ENCODE peak calls at places on chromosome 12, in six cellular contexts. P is ovary, O is cardiac muscle cell, F is endodermal cell, L is astrocyte, X is hepatocyte. W is an unnamed sample.

GRCh38 chr12:50926415-50926814 is 25.9 kb upstream of the HIGD1C start:
- DNase-seq in P (no peak), O (no peak), F (no peak), L (no peak), X (no peak), W (no peak)

GRCh38 chr12:57845478-57846284 is 848 bp downstream of the CTDSP2 start:
- DNase-seq in P (peak; percentile 68), O (peak; percentile 88), F (peak; percentile 92), L (no peak), X (peak; percentile 88), W (peak; percentile 92)

GRCh38 chr12:7431993-7432685 is 11.8 kb downstream of the CD163L1 start:
- DNase-seq in P (no peak), O (no peak), F (no peak), L (no peak), X (no peak), W (no peak)

GRCh38 chr12:27814851-27815591 is 35.0 kb upstream of the MANSC4 start:
- DNase-seq in P (no peak), O (no peak), F (peak; percentile 28), L (no peak), X (no peak), W (no peak)

GRCh38 chr12:52187206-52187605 is 4.6 kb downstream of the KRT80 start:
- DNase-seq in P (no peak), O (no peak), F (no peak), L (no peak), X (no peak), W (no peak)

GRCh38 chr12:75480469-75480949 is at the start of gene GLIPR1:
- DNase-seq in P (peak; percentile 70), O (no peak), F (peak; percentile 56), L (peak; percentile 99), X (peak; percentile 64), W (peak; percentile 46)

GRCh38 chr12:71958056-71958455 is 19.4 kb downstream of the TPH2 start:
- DNase-seq in P (no peak), O (no peak), F (no peak), L (peak; percentile 53), X (no peak), W (no peak)

GRCh38 chr12:14256555-14257169 is 108.8 kb upstream of the ATF7IP start:
- DNase-seq in P (peak; percentile 75), O (peak; percentile 79), F (peak; percentile 91), L (peak; percentile 65), X (peak; percentile 82), W (peak; percentile 87)

GRCh38 chr12:32211769-32212156 is 105.1 kb downstream of the BICD1 start:
- DNase-seq in P (no peak), O (no peak), F (no peak), L (no peak), X (no peak), W (no peak)

GRCh38 chr12:47832263-47832933 is 12.7 kb upstream of the HDAC7 start:
- DNase-seq in P (no peak), O (no peak), F (no peak), L (no peak), X (no peak), W (no peak)

GRCh38 chr12:19198272-19198671 is 68.7 kb downstream of the PLEKHA5 start:
- DNase-seq in P (no peak), O (no peak), F (no peak), L (peak; percentile 82), X (peak; percentile 19), W (no peak)

GRCh38 chr12:111404362-111405148 is 1.2 kb upstream of the SH2B3 start:
- DNase-seq in P (no peak), O (no peak), F (peak; percentile 93), L (no peak), X (peak; percentile 71), W (peak; percentile 39)

GRCh38 chr12:94390130-94390485 is 69.6 kb downstream of the CEP83 start:
- DNase-seq in P (no peak), O (no peak), F (no peak), L (no peak), X (no peak), W (no peak)

GRCh38 chr12:104790296-104791125 is 167.6 kb downstream of the SLC41A2 start:
- DNase-seq in P (peak; percentile 35), O (peak; percentile 52), F (peak; percentile 92), L (no peak), X (peak; percentile 64), W (peak; percentile 26)

GRCh38 chr12:87444039-87444438 is 585.2 kb downstream of the C12orf50 start:
- DNase-seq in P (no peak), O (no peak), F (no peak), L (no peak), X (no peak), W (no peak)

GRCh38 chr12:129067482-129067881 is 214.2 kb downstream of the GLT1D1 start:
- DNase-seq in P (no peak), O (peak; percentile 12), F (peak; percentile 89), L (peak; percentile 4), X (peak; percentile 41), W (peak; percentile 14)

GRCh38 chr12:30626847-30627246 is 68.8 kb downstream of the IPO8 start:
- DNase-seq in P (no peak), O (no peak), F (no peak), L (no peak), X (no peak), W (no peak)

GRCh38 chr12:29578731-29579130 is 81.2 kb upstream of the OVCH1 start:
- DNase-seq in P (no peak), O (no peak), F (no peak), L (no peak), X (no peak), W (no peak)

GRCh38 chr12:42516573-42516972 is 73.0 kb downstream of the PRICKLE1 start:
- DNase-seq in P (no peak), O (no peak), F (no peak), L (no peak), X (no peak), W (no peak)

GRCh38 chr12:124603143-124603542 is 35.7 kb upstream of the NCOR2 start:
- DNase-seq in P (no peak), O (no peak), F (no peak), L (no peak), X (no peak), W (no peak)

GRCh38 chr12:70722584-70723343 is 85.5 kb upstream of the PTPRB start:
- DNase-seq in P (no peak), O (no peak), F (no peak), L (peak; percentile 43), X (no peak), W (no peak)

GRCh38 chr12:45409966-45410365 is 194.1 kb downstream of the ANO6 start:
- DNase-seq in P (peak; percentile 23), O (no peak), F (no peak), L (peak; percentile 89), X (no peak), W (no peak)

GRCh38 chr12:53676715-53677611 is 1.1 kb upstream of the ATP5MC2 start:
- DNase-seq in P (peak; percentile 71), O (peak; percentile 52), F (peak; percentile 89), L (no peak), X (peak; percentile 35), W (peak; percentile 43)

GRCh38 chr12:133190176-133190575 is 8.9 kb downstream of the ZNF268 start:
- DNase-seq in P (no peak), O (no peak), F (no peak), L (no peak), X (no peak), W (no peak)
- H3K9me3 ChIP-seq in P (peaks cover 9% of the 10 kb centered on the region), O (peaks cover 3% of the 10 kb centered on the region), F (peaks cover 100% of the 10 kb centered on the region), L (peaks cover 65% of the 10 kb centered on the region), X (peaks cover 78% of the 10 kb centered on the region), W (peaks cover 8% of the 10 kb centered on the region)

DNA sequence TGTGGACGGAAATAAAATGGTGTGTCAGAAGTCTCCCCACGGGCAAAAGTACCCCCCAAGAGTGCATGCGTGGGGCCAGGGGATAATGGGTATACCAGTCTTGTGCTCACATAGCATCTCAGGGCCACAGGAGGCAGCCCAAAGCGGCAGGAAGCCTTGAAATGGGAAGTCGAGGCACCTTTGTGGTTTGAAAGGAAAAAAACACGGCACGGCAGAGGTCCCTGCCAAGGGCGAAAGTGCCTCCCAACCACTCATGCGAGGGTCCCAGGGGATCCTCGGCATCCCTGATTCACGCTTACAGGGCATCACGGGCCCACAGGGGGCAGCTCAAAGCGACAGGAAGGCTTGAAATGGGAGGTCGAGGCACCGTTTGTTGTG is 583.2 kb downstream of the ALG10 start:
- DNase-seq in P (no peak), O (no peak), F (no peak), L (no peak), X (no peak), W (no peak)
- H3K9me3 ChIP-seq in P (no peaks in the 10 kb centered on the region), O (no peaks in the 10 kb centered on the region), F (peaks cover 22% of the 10 kb centered on the region), L (peaks cover 29% of the 10 kb centered on the region), X (no peaks in the 10 kb centered on the region), W (peaks cover 70% of the 10 kb centered on the region)

DNA sequence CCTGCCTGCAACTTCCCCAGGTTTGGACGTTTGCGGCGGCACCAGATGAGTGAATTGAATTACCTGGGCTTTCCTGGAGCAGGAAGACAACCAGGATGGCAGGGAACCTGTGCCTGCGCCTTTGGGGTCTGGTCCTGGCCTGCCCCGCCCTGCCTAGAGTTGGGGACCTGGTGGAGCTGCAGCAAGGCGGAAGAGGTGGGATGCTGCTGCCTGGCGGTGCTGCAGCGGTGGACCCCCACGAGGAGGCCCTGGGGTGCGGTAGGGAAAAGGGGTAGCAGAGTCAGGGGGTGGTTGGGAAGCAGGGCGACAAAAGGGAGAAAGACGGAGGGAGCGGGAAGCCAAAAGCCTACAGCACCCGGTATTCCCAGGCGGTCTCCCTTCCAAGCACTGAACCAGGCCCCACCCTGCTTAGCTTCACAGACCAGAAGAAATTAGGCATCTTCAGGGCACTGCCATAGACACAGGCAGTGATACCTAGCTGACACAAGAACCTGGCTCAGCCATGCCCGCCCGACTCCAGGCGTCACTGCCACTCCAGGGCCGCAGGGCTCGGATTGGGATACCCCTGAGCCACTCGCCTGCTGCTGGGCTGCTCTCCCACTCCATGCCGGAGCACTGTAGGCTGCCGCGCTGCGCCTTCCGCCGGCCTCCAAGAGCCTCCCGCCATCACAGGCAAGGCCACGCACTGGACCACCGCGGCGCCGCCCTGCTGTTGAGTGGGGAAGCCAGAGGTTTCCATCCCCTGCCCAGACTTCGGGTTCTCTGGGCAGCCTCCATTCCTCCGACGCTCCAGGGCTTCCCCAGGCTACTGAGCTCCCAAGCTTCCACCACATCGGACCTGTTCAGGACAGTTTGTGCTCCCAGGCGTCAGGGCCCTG is 155.2 kb upstream of the ALG10B start:
- DNase-seq in P (no peak), O (no peak), F (no peak), L (no peak), X (no peak), W (no peak)
- H3K9me3 ChIP-seq in P (no peaks in the 10 kb centered on the region), O (no peaks in the 10 kb centered on the region), F (peaks cover 37% of the 10 kb centered on the region), L (peaks cover 5% of the 10 kb centered on the region), X (no peaks in the 10 kb centered on the region), W (no peaks in the 10 kb centered on the region)

GRCh38 chr12:99975321-99975720 is 9.4 kb downstream of the ANKS1B start:
- DNase-seq in P (no peak), O (no peak), F (no peak), L (peak; percentile 42), X (no peak), W (no peak)
- H3K9me3 ChIP-seq in P (no peaks in the 10 kb centered on the region), O (no peaks in the 10 kb centered on the region), F (peaks cover 43% of the 10 kb centered on the region), L (no peaks in the 10 kb centered on the region), X (no peaks in the 10 kb centered on the region), W (no peaks in the 10 kb centered on the region)

DNA sequence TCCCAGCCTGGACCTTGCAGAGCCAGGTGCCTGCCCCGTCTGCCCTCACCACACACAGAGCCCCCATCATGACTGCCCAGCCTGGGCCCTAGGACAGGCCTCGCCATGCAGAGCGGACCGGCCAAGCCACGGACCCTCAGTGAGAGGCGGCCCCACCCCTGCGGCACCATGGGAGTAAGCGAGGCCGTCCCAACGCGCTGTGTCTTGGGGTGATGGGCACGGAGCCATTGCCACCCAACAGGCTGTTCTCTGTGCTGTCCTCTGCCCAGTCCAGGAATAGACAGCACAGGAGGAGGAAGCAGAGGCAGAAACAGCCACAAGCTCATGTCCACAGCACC is 39.2 kb downstream of the GALNT9 start:
- DNase-seq in P (no peak), O (no peak), F (no peak), L (no peak), X (no peak), W (no peak)
- H3K9me3 ChIP-seq in P (no peaks in the 10 kb centered on the region), O (no peaks in the 10 kb centered on the region), F (peaks cover 39% of the 10 kb centered on the region), L (peaks cover 13% of the 10 kb centered on the region), X (no peaks in the 10 kb centered on the region), W (no peaks in the 10 kb centered on the region)

GRCh38 chr12:78698747-78699146 is 165.8 kb upstream of the SYT1 start:
- DNase-seq in P (no peak), O (no peak), F (no peak), L (peak; percentile 60), X (no peak), W (no peak)
- H3K9me3 ChIP-seq in P (no peaks in the 10 kb centered on the region), O (no peaks in the 10 kb centered on the region), F (peaks cover 7% of the 10 kb centered on the region), L (no peaks in the 10 kb centered on the region), X (no peaks in the 10 kb centered on the region), W (no peaks in the 10 kb centered on the region)

W was measured in body of pancreas.